ENCODE peak calls at places on chromosomes 12 and 14, in four cellular contexts. One of them, this sample, is unnamed.

GRCh38 chr14:31219169-31219568 is 11.6 kb upstream of the HECTD1 start:
- DNase-seq in HepG2: no peak
- DNase-seq in K562: no peak
- DNase-seq in H1: no peak
- DNase-seq in this sample: no peak

GRCh38 chr14:47008732-47009131 is 357.2 kb upstream of the RPL10L start:
- DNase-seq in K562: no peak
- DNase-seq in HepG2: no peak
- DNase-seq in H1: no peak
- DNase-seq in this sample: no peak

GRCh38 chr14:49196327-49196726 is 389.9 kb downstream of the RPS29 start:
- DNase-seq in H1: no peak
- DNase-seq in K562: no peak
- DNase-seq in HepG2: no peak
- DNase-seq in this sample: no peak

GRCh38 chr14:41604793-41605534 is 1.7 kb upstream of the LRFN5 start:
- DNase-seq in HepG2: no peak
- DNase-seq in H1: no peak
- DNase-seq in K562: no peak
- DNase-seq in this sample: no peak

GRCh38 chr12:53047221-53048032 is 2.4 kb upstream of the TNS2 start:
- DNase-seq in K562: peak
- DNase-seq in HepG2: peak
- DNase-seq in H1: peak
- DNase-seq in this sample: no peak

GRCh38 chr12:39287817-39288216 is 155.1 kb downstream of the KIF21A start:
- DNase-seq in HepG2: no peak
- DNase-seq in K562: no peak
- DNase-seq in H1: no peak
- DNase-seq in this sample: no peak

GRCh38 chr12:59403259-59403932 is 192.4 kb upstream of the SLC16A7 start:
- DNase-seq in H1: no peak
- DNase-seq in HepG2: peak
- DNase-seq in K562: no peak
- DNase-seq in this sample: no peak

GRCh38 chr14:76772300-76773187 is 11.3 kb downstream of the VASH1 start:
- DNase-seq in H1: peak
- DNase-seq in K562: peak
- DNase-seq in HepG2: no peak
- DNase-seq in this sample: no peak

GRCh38 chr12:6323995-6324711 is 13.7 kb downstream of the PLEKHG6 start:
- DNase-seq in HepG2: no peak
- DNase-seq in H1: no peak
- DNase-seq in K562: no peak
- DNase-seq in this sample: no peak

GRCh38 chr14:36514278-36515104 is 5.5 kb downstream of the NKX2-1 start:
- DNase-seq in H1: peak
- DNase-seq in HepG2: peak
- DNase-seq in K562: no peak
- DNase-seq in this sample: no peak

GRCh38 chr14:61171687-61172086 is 109.5 kb downstream of the TMEM30B start:
- DNase-seq in K562: no peak
- DNase-seq in HepG2: no peak
- DNase-seq in H1: no peak
- DNase-seq in this sample: no peak

GRCh38 chr14:69363055-69363454 is 35.0 kb downstream of the ERH start:
- DNase-seq in H1: no peak
- DNase-seq in HepG2: peak
- DNase-seq in K562: no peak
- DNase-seq in this sample: no peak

GRCh38 chr14:103143535-103143934 is 20.3 kb downstream of the TNFAIP2 start:
- DNase-seq in HepG2: no peak
- DNase-seq in K562: no peak
- DNase-seq in H1: no peak
- DNase-seq in this sample: no peak

GRCh38 chr12:89827592-89827991 is 119.0 kb upstream of the ATP2B1 start:
- DNase-seq in H1: no peak
- DNase-seq in HepG2: no peak
- DNase-seq in K562: peak
- DNase-seq in this sample: no peak

GRCh38 chr14:104111301-104112112 is 26.0 kb downstream of the ASPG start:
- DNase-seq in HepG2: no peak
- DNase-seq in H1: peak
- DNase-seq in K562: no peak
- DNase-seq in this sample: no peak

GRCh38 chr12:47816646-47817271 is 2.9 kb downstream of the HDAC7 start:
- DNase-seq in HepG2: no peak
- DNase-seq in H1: no peak
- DNase-seq in K562: no peak
- DNase-seq in this sample: no peak

GRCh38 chr12:57632369-57632897 is 568 bp downstream of the B4GALNT1 start:
- DNase-seq in K562: peak
- DNase-seq in HepG2: no peak
- DNase-seq in H1: peak
- DNase-seq in this sample: no peak

GRCh38 chr12:46523863-46524770 is 151.5 kb upstream of the SLC38A2 start:
- DNase-seq in H1: no peak
- DNase-seq in K562: peak
- DNase-seq in HepG2: peak
- DNase-seq in this sample: no peak

GRCh38 chr12:27478949-27479348 is 32.4 kb downstream of the SMCO2 start:
- DNase-seq in K562: no peak
- DNase-seq in H1: no peak
- DNase-seq in HepG2: no peak
- DNase-seq in this sample: no peak

GRCh38 chr14:63893701-63894458 is 41.1 kb downstream of the SYNE2 start:
- DNase-seq in H1: no peak
- DNase-seq in HepG2: no peak
- DNase-seq in K562: no peak
- DNase-seq in this sample: no peak

GRCh38 chr12:7859552-7859951 is 13.2 kb downstream of the SLC2A14 start:
- DNase-seq in HepG2: no peak
- DNase-seq in H1: no peak
- DNase-seq in K562: no peak
- DNase-seq in this sample: no peak

GRCh38 chr12:19304149-19304780 is 135.0 kb upstream of the AEBP2 start:
- DNase-seq in K562: no peak
- DNase-seq in H1: no peak
- DNase-seq in HepG2: peak
- DNase-seq in this sample: no peak

GRCh38 chr14:88301381-88301780 is 21.7 kb downstream of the KCNK10 start:
- DNase-seq in H1: no peak
- DNase-seq in HepG2: no peak
- DNase-seq in K562: no peak
- DNase-seq in this sample: no peak

GRCh38 chr12:10718279-10718821 is 4.8 kb downstream of the YBX3 start:
- DNase-seq in H1: no peak
- DNase-seq in HepG2: no peak
- DNase-seq in K562: no peak
- DNase-seq in this sample: no peak

GRCh38 chr14:105484069-105484996 is 2.4 kb upstream of the CRIP1 start:
- DNase-seq in HepG2: no peak
- DNase-seq in H1: peak
- DNase-seq in K562: no peak
- DNase-seq in this sample: no peak

GRCh38 chr14:90797919-90798318 is 18.3 kb downstream of the TTC7B start:
- DNase-seq in H1: no peak
- DNase-seq in HepG2: no peak
- DNase-seq in K562: no peak
- DNase-seq in this sample: no peak

GRCh38 chr14:75200451-75200850 is 24.0 kb upstream of the TMED10 start:
- DNase-seq in H1: no peak
- DNase-seq in K562: no peak
- DNase-seq in HepG2: no peak
- DNase-seq in this sample: no peak

GRCh38 chr14:31877333-31877798 is 199.7 kb upstream of the ARHGAP5 start:
- DNase-seq in HepG2: no peak
- DNase-seq in H1: no peak
- DNase-seq in K562: no peak
- DNase-seq in this sample: no peak

GRCh38 chr12:131264625-131265024 is 310.9 kb downstream of the ADGRD1 start:
- DNase-seq in K562: no peak
- DNase-seq in H1: no peak
- DNase-seq in HepG2: no peak
- DNase-seq in this sample: no peak

GRCh38 chr14:68042591-68043210 is 223.1 kb downstream of the RAD51B start:
- DNase-seq in H1: no peak
- DNase-seq in K562: no peak
- DNase-seq in HepG2: no peak
- DNase-seq in this sample: no peak

GRCh38 chr12:94707892-94708291 is 57.5 kb upstream of the TMCC3 start:
- DNase-seq in H1: no peak
- DNase-seq in K562: no peak
- DNase-seq in HepG2: no peak
- DNase-seq in this sample: no peak

GRCh38 chr12:63968685-63969084 is 124.2 kb downstream of the SRGAP1 start:
- DNase-seq in H1: no peak
- DNase-seq in K562: no peak
- DNase-seq in HepG2: no peak
- DNase-seq in this sample: no peak

GRCh38 chr12:49990269-49990668 is 17.5 kb downstream of the AQP6 start:
- DNase-seq in H1: no peak
- DNase-seq in HepG2: no peak
- DNase-seq in K562: no peak
- DNase-seq in this sample: no peak

GRCh38 chr14:71554959-71555612 is 377.1 kb upstream of the RGS6 start:
- DNase-seq in HepG2: no peak
- DNase-seq in H1: no peak
- DNase-seq in K562: no peak
- DNase-seq in this sample: peak

GRCh38 chr12:7645395-7646177 is 20.1 kb downstream of the APOBEC1 start:
- DNase-seq in HepG2: peak
- DNase-seq in K562: peak
- DNase-seq in H1: no peak
- DNase-seq in this sample: no peak

GRCh38 chr14:58639842-58640484 is 2.2 kb downstream of the DACT1 start:
- DNase-seq in HepG2: peak
- DNase-seq in H1: no peak
- DNase-seq in K562: no peak
- DNase-seq in this sample: peak

GRCh38 chr12:98418357-98419075 is 96.9 kb upstream of the TMPO start:
- DNase-seq in K562: peak
- DNase-seq in HepG2: no peak
- DNase-seq in H1: no peak
- DNase-seq in this sample: no peak

GRCh38 chr12:56839489-56840442 is 76.6 kb downstream of the HSD17B6 start:
- DNase-seq in HepG2: peak
- DNase-seq in H1: peak
- DNase-seq in K562: peak
- DNase-seq in this sample: peak

GRCh38 chr12:102962532-102962931 is 5.1 kb downstream of the ASCL1 start:
- DNase-seq in K562: no peak
- DNase-seq in HepG2: no peak
- DNase-seq in H1: no peak
- DNase-seq in this sample: no peak

GRCh38 chr12:84860718-84861117 is 51.9 kb downstream of the SLC6A15 start:
- DNase-seq in K562: no peak
- DNase-seq in H1: no peak
- DNase-seq in HepG2: no peak
- DNase-seq in this sample: no peak

GRCh38 chr14:92412912-92413311 is 89.9 kb downstream of the SLC24A4 start:
- DNase-seq in HepG2: no peak
- DNase-seq in K562: no peak
- DNase-seq in H1: no peak
- DNase-seq in this sample: no peak
- TF ChIP-seq MAX in HepG2: no peak
- TF ChIP-seq MAX in K562: no peak
- TF ChIP-seq MAX in H1: no peak
- TF ChIP-seq MAX in this sample: no peak

DNA sequence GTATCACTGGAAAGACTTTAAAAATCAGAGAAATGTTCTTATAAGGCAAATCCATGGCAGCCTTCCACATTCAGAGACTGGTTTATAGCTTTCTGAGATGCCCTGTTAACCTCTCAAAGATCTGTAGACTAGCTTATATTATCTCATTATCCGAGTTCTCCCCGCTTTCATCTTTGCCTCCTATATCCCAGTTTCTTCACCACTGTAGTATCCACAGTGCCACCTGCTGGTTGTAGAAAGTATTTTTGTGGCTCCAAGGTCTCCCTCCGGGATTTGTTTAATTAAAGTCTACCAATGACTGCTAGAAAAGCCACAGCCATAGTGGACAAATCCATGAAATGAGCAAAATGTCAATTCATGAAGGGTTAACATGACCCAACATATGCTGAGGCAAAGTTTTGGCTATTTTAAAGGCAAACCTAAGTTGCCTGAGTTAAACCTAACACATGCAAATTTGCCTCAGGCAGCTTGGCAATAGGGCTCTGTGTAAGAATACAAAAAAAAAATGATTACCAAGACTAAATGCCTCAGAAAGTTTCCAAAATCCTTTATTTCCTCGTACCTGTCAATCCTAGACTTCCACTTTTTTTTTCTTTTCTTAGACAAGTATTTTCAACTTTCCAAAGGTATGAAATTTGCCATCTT is 218.8 kb upstream of the BMP4 start:
- DNase-seq in HepG2: peak
- DNase-seq in H1: peak
- DNase-seq in K562: peak
- DNase-seq in this sample: peak
- TF ChIP-seq HDAC6 in HepG2: no peak
- TF ChIP-seq HDAC6 in H1: no peak
- TF ChIP-seq HDAC6 in K562: no peak
- TF ChIP-seq HDAC6 in this sample: no peak

DNA sequence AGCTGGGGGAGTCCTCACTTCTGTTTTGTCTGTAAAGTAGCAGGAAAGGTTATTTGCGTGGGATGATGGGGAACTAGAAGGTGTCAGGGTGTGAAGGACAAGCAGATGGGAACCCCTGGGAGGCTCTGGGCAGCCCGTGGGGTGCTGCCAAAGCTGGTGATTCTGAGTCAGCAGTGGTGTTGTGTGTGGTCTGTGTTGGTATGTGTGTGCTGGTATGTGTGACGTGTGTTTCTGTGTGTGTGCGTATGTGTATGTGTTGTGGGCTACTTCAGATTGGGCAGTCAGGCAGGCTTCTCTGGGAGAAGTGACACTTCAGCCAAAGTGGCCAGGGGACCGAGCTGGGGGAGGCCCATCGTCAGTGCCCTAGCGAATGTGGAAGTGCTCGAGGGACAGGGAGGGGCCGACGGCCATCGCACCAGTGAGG is 15.3 kb upstream of the BDKRB2 start:
- DNase-seq in K562: no peak
- DNase-seq in H1: no peak
- DNase-seq in HepG2: no peak
- DNase-seq in this sample: no peak
- TF ChIP-seq MAX in K562: no peak
- TF ChIP-seq MAX in H1: no peak
- TF ChIP-seq MAX in HepG2: no peak
- TF ChIP-seq MAX in this sample: no peak

GRCh38 chr12:55142896-55143870 is 17.0 kb downstream of the OR9K2 start:
- DNase-seq in HepG2: peak
- DNase-seq in K562: peak
- DNase-seq in H1: peak
- DNase-seq in this sample: no peak
- TF ChIP-seq HDAC6 in HepG2: no peak
- TF ChIP-seq HDAC6 in K562: no peak
- TF ChIP-seq HDAC6 in H1: no peak
- TF ChIP-seq HDAC6 in this sample: no peak